ENCODE peak calls at places on chromosomes 3 and 15, in five cellular contexts. G is foreskin fibroblast; D is CD4-positive, alpha-beta memory T cell; M is AG09309; E is CD8-positive, alpha-beta T cell. W is an unnamed sample.

GRCh38 chr3:141275511-141275910 is 43.9 kb downstream of the PXYLP1 start:
- DNase-seq in G (no peak), D (no peak), M (no peak), E (no peak), W (no peak)

GRCh38 chr3:184230603-184231528 is 1.5 kb downstream of the VWA5B2 start:
- DNase-seq in E (no peak), D (no peak), M (no peak), G (no peak), W (no peak)

GRCh38 chr3:66004244-66004643 is 34.5 kb downstream of the MAGI1 start:
- DNase-seq in M (no peak), G (no peak), E (no peak), D (no peak), W (no peak)

GRCh38 chr3:195909645-195910498 is 1.5 kb upstream of the TNK2 start:
- DNase-seq in G (peak), M (no peak), D (peak), E (peak), W (no peak)

GRCh38 chr3:45957606-45958005 is 14.3 kb downstream of the CXCR6 start:
- DNase-seq in G (no peak), M (no peak), D (no peak), E (no peak), W (no peak)

GRCh38 chr3:128404276-128405062 is 62.2 kb downstream of the DNAJB8 start:
- DNase-seq in D (no peak), G (no peak), E (no peak), M (no peak), W (no peak)

GRCh38 chr3:139103484-139103883 is 58.8 kb upstream of the PRR23C start:
- DNase-seq in M (no peak), E (no peak), D (no peak), G (no peak), W (no peak)

GRCh38 chr3:139934557-139935070 is 371 bp upstream of the CLSTN2 start:
- DNase-seq in E (no peak), M (no peak), D (no peak), G (peak), W (no peak)

GRCh38 chr15:99863527-99864198 is 130.4 kb upstream of the LYSMD4 start:
- DNase-seq in M (no peak), G (no peak), D (no peak), E (no peak), W (no peak)

GRCh38 chr3:168034152-168034928 is 61.4 kb downstream of the GOLIM4 start:
- DNase-seq in D (no peak), G (peak), E (no peak), M (peak), W (peak)

GRCh38 chr3:150378467-150378751 is 29.7 kb upstream of the TSC22D2 start:
- DNase-seq in G (no peak), D (no peak), M (no peak), E (no peak), W (no peak)

GRCh38 chr3:173395073-173395411 is 2.5 kb upstream of the NLGN1 start:
- DNase-seq in E (no peak), G (no peak), M (no peak), D (no peak), W (no peak)

GRCh38 chr15:31271224-31271635 is 55.4 kb upstream of the KLF13 start:
- DNase-seq in D (no peak), G (no peak), M (no peak), E (peak), W (no peak)

GRCh38 chr3:137131081-137131480 is 173.3 kb downstream of the IL20RB start:
- DNase-seq in E (no peak), G (no peak), D (no peak), M (no peak), W (no peak)

GRCh38 chr3:186060222-186060621 is 48.7 kb downstream of the ETV5 start:
- DNase-seq in E (no peak), M (no peak), D (peak), G (no peak), W (no peak)

GRCh38 chr3:188594137-188594536 is 440.2 kb downstream of the LPP start:
- DNase-seq in M (peak), D (no peak), E (no peak), G (peak), W (peak)

GRCh38 chr3:45644467-45645201 is 44.6 kb upstream of the SACM1L start:
- DNase-seq in E (no peak), G (peak), M (no peak), D (no peak), W (no peak)

GRCh38 chr3:172582712-172583111 is 59.5 kb upstream of the TNFSF10 start:
- DNase-seq in E (no peak), D (no peak), M (no peak), G (no peak), W (no peak)

GRCh38 chr15:55786341-55786740 is 43.4 kb upstream of the PRTG start:
- DNase-seq in D (no peak), G (no peak), M (no peak), E (no peak), W (no peak)

GRCh38 chr15:83285979-83286553 is 1.6 kb upstream of the BNC1 start:
- DNase-seq in D (no peak), E (no peak), G (peak), M (peak), W (peak)

GRCh38 chr3:10551139-10551538 is 45.8 kb upstream of the ATP2B2 start:
- DNase-seq in E (peak), G (no peak), M (no peak), D (no peak), W (no peak)

GRCh38 chr3:52678265-52678927 is 7.3 kb downstream of the PBRM1 start:
- DNase-seq in D (no peak), M (no peak), G (no peak), E (no peak), W (no peak)

GRCh38 chr15:101808201-101808600 is 3.8 kb upstream of the OR4F15 start:
- DNase-seq in D (no peak), G (peak), E (no peak), M (peak), W (peak)

GRCh38 chr15:70474682-70475438 is 288.5 kb downstream of the UACA start:
- DNase-seq in M (peak), G (peak), E (peak), D (peak), W (no peak)

GRCh38 chr15:28100516-28101195 is 1.5 kb upstream of the OCA2 start:
- DNase-seq in E (no peak), G (no peak), M (no peak), D (no peak), W (no peak)

GRCh38 chr3:9951962-9952805 is at the start of gene PRRT3:
- DNase-seq in M (no peak), G (no peak), E (peak), D (peak), W (no peak)

GRCh38 chr3:71227344-71227743 is 356.2 kb downstream of the FOXP1 start:
- DNase-seq in M (no peak), D (no peak), E (no peak), G (no peak), W (no peak)

GRCh38 chr3:127446756-127447155 is 143.8 kb downstream of the TPRA1 start:
- DNase-seq in E (no peak), D (no peak), G (no peak), M (no peak), W (no peak)

DNA sequence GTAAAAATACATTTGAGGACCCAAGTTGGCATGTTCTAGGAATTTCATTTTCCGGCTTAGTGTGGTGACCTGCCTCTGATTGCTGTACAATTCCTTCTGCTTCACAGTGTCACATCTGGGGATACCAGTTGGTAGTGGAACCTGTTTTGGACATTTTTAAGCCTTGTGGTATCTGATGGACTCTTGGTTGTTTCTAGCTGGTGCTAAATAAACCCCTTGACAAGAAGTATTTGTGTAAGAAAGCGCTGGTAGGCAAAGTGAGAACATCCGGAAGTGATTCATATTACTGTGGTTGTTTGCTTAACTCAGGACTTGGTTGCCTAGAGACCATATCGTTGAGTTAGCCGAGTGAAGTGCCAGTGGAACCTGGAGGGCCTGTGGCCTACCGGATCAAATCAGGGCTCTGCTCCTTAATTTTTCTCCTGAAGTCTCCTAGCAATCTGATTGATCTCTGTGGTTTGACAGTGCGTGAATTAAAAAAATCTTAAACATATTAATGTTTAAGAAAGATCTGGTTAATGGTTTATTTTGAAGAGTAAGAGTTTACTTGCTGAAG is 12.8 kb downstream of the IQGAP1 start:
- DNase-seq in E (peak), M (peak), D (peak), G (peak), W (peak)
- H3K4me3 ChIP-seq in E (no peak), M (no peak), D (no peak), G (peak), W (peak)

DNA sequence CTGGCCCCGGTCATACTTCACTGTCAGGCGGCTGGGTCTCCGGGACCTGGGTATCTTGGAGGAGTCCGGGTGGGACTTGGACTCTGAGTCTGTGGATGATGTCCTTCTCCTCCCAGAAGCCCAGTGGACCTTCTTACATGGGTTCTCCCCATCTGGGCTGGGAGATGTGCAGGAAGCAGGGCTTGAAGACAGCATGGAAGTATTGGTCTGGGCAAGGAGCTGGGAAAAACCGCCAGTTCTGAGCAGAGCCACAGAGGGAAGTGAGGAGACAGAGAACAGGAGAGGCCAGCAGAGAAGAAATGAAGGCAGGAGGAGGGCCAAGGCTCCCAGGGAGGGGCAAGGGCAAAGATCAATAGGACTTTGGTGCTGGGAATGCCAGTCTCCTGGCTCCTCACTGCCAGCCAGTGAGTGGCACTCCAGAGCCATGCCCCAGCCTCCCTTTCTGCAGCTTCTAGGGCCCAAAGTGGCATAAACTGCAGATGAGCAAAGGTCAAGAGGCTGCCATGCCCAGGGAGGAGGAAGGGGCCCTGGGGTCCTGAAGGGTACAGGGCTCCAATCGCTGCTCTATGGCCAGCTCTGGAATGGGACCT is at the start of gene PPP1R14D:
- DNase-seq in G (no peak), M (no peak), D (no peak), E (no peak), W (no peak)
- H3K4me3 ChIP-seq in G (no peak), M (no peak), D (no peak), E (no peak), W (no peak)

DNA sequence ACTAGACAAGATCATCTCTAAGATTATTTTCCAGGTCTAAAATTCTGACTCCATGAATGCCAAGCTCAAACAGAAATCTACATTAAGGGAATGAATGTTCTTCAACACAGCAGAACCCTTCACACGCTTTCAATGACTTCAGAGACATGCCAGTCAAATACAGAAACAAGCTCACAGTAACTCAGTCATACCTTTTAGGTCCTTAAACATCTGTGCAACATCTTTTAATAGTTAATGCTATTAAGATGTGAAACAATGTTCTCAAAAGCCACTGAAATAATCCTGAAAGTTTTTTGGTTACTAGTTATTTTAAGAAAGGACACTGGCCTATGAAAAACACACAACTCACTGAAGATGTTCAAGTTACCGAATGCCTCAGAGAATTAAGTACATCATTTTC is 2.5 kb downstream of the DLG1 start:
- DNase-seq in M (no peak), G (no peak), D (no peak), E (no peak), W (no peak)
- H3K4me3 ChIP-seq in M (no peak), G (peak), D (no peak), E (no peak), W (peak)

GRCh38 chr15:45635763-45636292 is 999 bp downstream of the SQOR start:
- DNase-seq in D (no peak), M (no peak), G (no peak), E (no peak), W (no peak)

GRCh38 chr15:45640610-45641009 is 5.8 kb downstream of the SQOR start:
- DNase-seq in M (peak), G (peak), D (no peak), E (no peak), W (peak)

GRCh38 chr15:45637552-45638033 is 2.8 kb downstream of the SQOR start:
- DNase-seq in D (peak), M (peak), G (peak), E (peak), W (peak)

GRCh38 chr15:45641374-45641778 is 6.5 kb downstream of the SQOR start:
- DNase-seq in G (peak), M (peak), D (no peak), E (no peak), W (no peak)

DNA sequence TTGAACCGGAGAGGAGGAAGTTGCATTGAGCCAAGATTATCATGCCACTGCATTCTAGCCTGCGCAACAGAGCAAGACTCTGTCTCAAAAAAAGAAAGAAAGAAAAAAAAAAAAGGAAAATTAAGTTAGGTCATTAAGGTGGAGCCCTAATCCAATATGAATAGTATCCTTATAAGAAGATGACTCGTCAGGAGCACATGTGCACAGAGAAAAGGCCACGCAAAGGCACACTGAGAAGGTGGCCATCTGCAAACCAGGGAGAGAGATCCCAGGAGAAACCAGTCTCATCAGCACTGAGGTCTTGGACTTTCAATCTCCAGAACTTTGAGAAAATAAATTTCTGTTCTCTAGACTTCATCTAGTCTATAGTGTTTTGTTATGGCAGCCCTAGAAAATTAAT is 3.8 kb downstream of the SQOR start:
- DNase-seq in M (no peak), D (no peak), G (no peak), E (no peak), W (no peak)
- H3K4me3 ChIP-seq in M (no peak), D (no peak), G (no peak), E (no peak), W (no peak)

DNA sequence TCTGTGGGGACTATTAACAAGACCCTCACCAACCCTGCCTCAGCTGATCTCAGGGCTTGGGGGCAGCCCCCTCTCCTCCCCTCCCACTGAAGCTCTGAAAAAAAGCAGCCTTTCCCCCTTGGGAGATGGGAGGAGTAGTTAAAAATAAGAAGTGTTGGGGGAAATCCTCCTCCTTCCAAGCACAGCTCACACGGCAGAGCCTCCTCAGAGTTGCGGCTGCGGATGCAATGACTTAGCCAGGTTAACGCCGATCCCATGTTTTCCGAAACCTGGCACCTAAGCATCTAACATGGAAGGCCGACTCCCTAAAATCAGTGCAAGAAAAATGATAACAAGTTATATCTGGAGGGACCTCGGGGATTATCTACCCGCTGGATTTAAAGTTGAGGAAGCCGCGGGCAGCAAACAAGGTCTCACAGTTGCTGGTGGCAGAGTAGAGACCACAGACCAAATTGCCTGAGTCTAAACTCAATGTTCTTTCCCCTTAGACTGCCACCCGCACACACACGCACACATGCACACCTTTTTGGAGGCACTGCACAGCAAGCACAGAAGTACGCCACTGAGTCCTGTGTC is 1.1 kb upstream of the TPM1 start:
- DNase-seq in G (no peak), D (no peak), E (no peak), M (no peak), W (no peak)
- H3K4me3 ChIP-seq in G (peak), D (no peak), E (no peak), M (no peak), W (peak)

GRCh38 chr3:46974421-46975227 is 1.9 kb downstream of the CCDC12 start:
- DNase-seq in D (no peak), E (no peak), G (no peak), M (no peak), W (no peak)

GRCh38 chr3:46971151-46971550 is 5.4 kb downstream of the CCDC12 start:
- DNase-seq in M (no peak), D (no peak), G (no peak), E (no peak), W (no peak)

GRCh38 chr3:46970391-46971091 is 6.0 kb downstream of the CCDC12 start:
- DNase-seq in M (no peak), D (no peak), G (peak), E (no peak), W (no peak)

GRCh38 chr3:46971742-46972141 is 4.8 kb downstream of the CCDC12 start:
- DNase-seq in G (no peak), M (no peak), E (peak), D (no peak), W (no peak)

GRCh38 chr3:46972396-46972795 is 4.1 kb downstream of the CCDC12 start:
- DNase-seq in M (no peak), E (no peak), D (no peak), G (no peak), W (no peak)
- H3K4me3 ChIP-seq in M (no peak), E (no peak), D (no peak), G (no peak), W (no peak)

GRCh38 chr15:88637436-88637835 is 1.4 kb upstream of the ISG20 start:
- DNase-seq in G (no peak), M (no peak), D (no peak), E (no peak), W (no peak)

GRCh38 chr15:88638626-88639372 is at the start of gene ISG20:
- DNase-seq in E (peak), D (peak), M (peak), G (peak), W (peak)

GRCh38 chr15:88636654-88637053 is 2.2 kb upstream of the ISG20 start:
- DNase-seq in E (no peak), M (no peak), D (no peak), G (no peak), W (no peak)

GRCh38 chr15:88636039-88636438 is 2.8 kb upstream of the ISG20 start:
- DNase-seq in E (peak), M (no peak), D (peak), G (no peak), W (no peak)

DNA sequence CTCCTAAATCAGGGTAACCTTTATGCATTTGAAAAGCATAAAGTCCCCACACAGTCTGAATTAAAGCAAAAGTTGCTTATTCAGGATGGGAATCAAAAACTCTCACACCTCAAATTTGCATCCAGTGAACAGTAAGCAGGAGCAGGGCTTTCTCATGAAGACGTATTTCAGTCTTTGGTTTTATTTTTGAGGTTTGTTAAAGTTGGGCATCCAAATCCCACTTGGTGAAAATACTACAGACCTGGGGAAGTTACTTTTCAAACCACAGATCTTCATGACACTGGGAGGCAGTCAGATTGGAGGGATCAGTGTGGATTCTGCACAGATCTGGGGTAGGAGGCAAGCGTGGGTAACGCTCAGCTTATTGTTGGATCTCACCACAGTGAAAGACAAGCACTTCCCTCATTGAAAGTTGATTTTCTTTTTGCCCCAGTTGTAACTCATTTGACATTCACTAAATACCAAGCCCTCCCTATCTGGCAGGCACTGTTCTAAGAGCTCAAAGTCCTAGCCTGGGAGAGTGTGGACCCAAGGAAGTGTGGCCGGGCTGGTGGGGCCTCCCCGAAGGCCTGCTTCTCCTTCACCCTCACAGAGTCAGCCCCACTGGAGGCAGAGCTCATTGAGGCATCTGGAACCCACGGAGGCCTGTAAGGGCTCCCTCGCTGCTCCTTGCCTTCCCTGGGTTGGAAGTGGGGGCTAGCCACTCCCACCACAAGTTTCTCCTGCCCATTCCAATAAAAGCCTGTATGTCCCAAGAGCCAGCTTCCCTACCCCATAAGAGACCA is 783 bp upstream of the ISG20 start:
- DNase-seq in D (no peak), E (no peak), G (no peak), M (no peak), W (no peak)
- H3K4me3 ChIP-seq in D (peak), E (peak), G (peak), M (peak), W (peak)

W was measured in HFF-Myc.